ENCODE peak calls at places on chromosomes 11 and 22, in four cellular contexts. D is glutamatergic neuron, R is heart left ventricle, G is cardiac fibroblast. E is an unnamed sample.

GRCh38 chr11:118163494-118163893 is 10.9 kb upstream of the SCN4B start:
- DNase-seq in D (no peak), R (no peak), G (no peak), E (no peak)

GRCh38 chr22:47374901-47375575 is 612.6 kb downstream of the TBC1D22A start:
- DNase-seq in R (no peak), G (no peak), D (no peak), E (no peak)

GRCh38 chr11:120340529-120340928 is 4.3 kb downstream of the ARHGEF12 start:
- DNase-seq in D (no peak), G (no peak), R (no peak), E (no peak)

GRCh38 chr11:118618991-118619375 is 11.6 kb downstream of the PHLDB1 start:
- DNase-seq in G (peak), R (peak), D (peak), E (no peak)

GRCh38 chr11:96794152-96794551 is 404.3 kb downstream of the JRKL start:
- DNase-seq in G (no peak), D (no peak), R (no peak), E (no peak)

GRCh38 chr22:47782461-47783075 is 1020.1 kb downstream of the TBC1D22A start:
- DNase-seq in R (no peak), G (no peak), D (no peak), E (no peak)

GRCh38 chr11:70887428-70887827 is 364.9 kb downstream of the SHANK2 start:
- DNase-seq in D (no peak), G (no peak), R (no peak), E (no peak)

GRCh38 chr22:43796567-43796966 is 15.5 kb downstream of the EFCAB6 start:
- DNase-seq in G (peak), D (no peak), R (no peak), E (no peak)

GRCh38 chr22:28373841-28374240 is 305.8 kb downstream of the TTC28 start:
- DNase-seq in R (no peak), D (no peak), G (peak), E (no peak)

GRCh38 chr11:59141673-59142460 is 789 bp upstream of the FAM111A start:
- DNase-seq in R (no peak), G (no peak), D (no peak), E (no peak)

GRCh38 chr11:117713676-117714075 is 83.3 kb downstream of the DSCAML1 start:
- DNase-seq in R (no peak), G (no peak), D (no peak), E (no peak)

GRCh38 chr11:85475637-85476517 is 151.3 kb downstream of the DLG2 start:
- DNase-seq in R (no peak), G (no peak), D (no peak), E (no peak)

GRCh38 chr22:29520851-29521250 is 32.7 kb downstream of the THOC5 start:
- DNase-seq in G (peak), R (no peak), D (no peak), E (no peak)

GRCh38 chr11:125593113-125593761 is 585 bp downstream of the STT3A start:
- DNase-seq in R (no peak), G (peak), D (no peak), E (no peak)

GRCh38 chr22:50595189-50595588 is 5.4 kb upstream of the MAPK8IP2 start:
- DNase-seq in R (no peak), G (no peak), D (no peak), E (no peak)

GRCh38 chr11:95363710-95364109 is 132.7 kb upstream of the SESN3 start:
- DNase-seq in G (no peak), R (no peak), D (peak), E (no peak)

GRCh38 chr11:110966131-110966530 is 253.9 kb upstream of the ARHGAP20 start:
- DNase-seq in R (peak), D (no peak), G (no peak), E (no peak)

GRCh38 chr11:122285021-122285420 is 169.0 kb upstream of the BLID start:
- DNase-seq in R (no peak), G (no peak), D (no peak), E (no peak)

GRCh38 chr11:29432719-29433325 is 584.0 kb downstream of the KCNA4 start:
- DNase-seq in R (no peak), G (peak), D (no peak), E (no peak)

GRCh38 chr22:49475253-49475652 is 352.4 kb downstream of the BRD1 start:
- DNase-seq in D (no peak), G (no peak), R (no peak), E (no peak)

GRCh38 chr22:47153854-47154542 is 391.5 kb downstream of the TBC1D22A start:
- DNase-seq in D (no peak), G (peak), R (no peak), E (no peak)

GRCh38 chr11:2797181-2797711 is 88.3 kb downstream of the CDKN1C start:
- DNase-seq in R (peak), D (peak), G (no peak), E (peak)